ENCODE peak calls at places on chromosomes 16 and 17, in ten cellular contexts. C is left lung, E is fibroblast of lung, U is IMR-90, J is progenitor cell of endocrine pancreas, B is MM.1S, I is sigmoid colon, V is fibroblast of the aortic adventitia, F is AG04450, G is BJ. N is an unnamed sample.

GRCh38 chr16:15928261-15929104 is 20.9 kb upstream of the ABCC1 start:
- DNase-seq in C (no peak), E (no peak), U (no peak), J (no peak), B (no peak), I (peak), V (no peak), F (no peak), G (no peak), N (no peak)

GRCh38 chr17:77025781-77026180 is 115.0 kb upstream of the SEC14L1 start:
- DNase-seq in C (no peak), E (no peak), U (no peak), J (no peak), B (no peak), I (no peak), V (no peak), F (no peak), G (no peak), N (no peak)

GRCh38 chr16:88762941-88763340 is 22.1 kb downstream of the PIEZO1 start:
- DNase-seq in C (no peak), E (no peak), U (no peak), J (no peak), B (no peak), I (no peak), V (no peak), F (no peak), G (no peak), N (no peak)

GRCh38 chr17:19756551-19756950 is 8.5 kb upstream of the ALDH3A1 start:
- DNase-seq in C (no peak), E (no peak), U (no peak), J (no peak), B (no peak), I (no peak), V (no peak), F (no peak), G (no peak), N (no peak)

GRCh38 chr17:12729086-12729485 is 60.2 kb upstream of the ARHGAP44 start:
- DNase-seq in C (no peak), E (no peak), U (no peak), J (no peak), B (no peak), I (no peak), V (no peak), F (no peak), G (no peak), N (no peak)

GRCh38 chr17:67244621-67245072 is 349 bp downstream of the HELZ start:
- DNase-seq in C (peak), E (no peak), U (no peak), J (no peak), B (no peak), I (no peak), V (no peak), F (no peak), G (no peak), N (no peak)

GRCh38 chr16:23131436-23131835 is 17.8 kb downstream of the USP31 start:
- DNase-seq in C (no peak), E (no peak), U (no peak), J (no peak), B (no peak), I (no peak), V (no peak), F (no peak), G (no peak), N (no peak)

GRCh38 chr17:496761-497586 is 144.4 kb upstream of the RPH3AL start:
- DNase-seq in C (no peak), E (no peak), U (peak), J (no peak), B (peak), I (no peak), V (no peak), F (no peak), G (no peak), N (peak)

DNA sequence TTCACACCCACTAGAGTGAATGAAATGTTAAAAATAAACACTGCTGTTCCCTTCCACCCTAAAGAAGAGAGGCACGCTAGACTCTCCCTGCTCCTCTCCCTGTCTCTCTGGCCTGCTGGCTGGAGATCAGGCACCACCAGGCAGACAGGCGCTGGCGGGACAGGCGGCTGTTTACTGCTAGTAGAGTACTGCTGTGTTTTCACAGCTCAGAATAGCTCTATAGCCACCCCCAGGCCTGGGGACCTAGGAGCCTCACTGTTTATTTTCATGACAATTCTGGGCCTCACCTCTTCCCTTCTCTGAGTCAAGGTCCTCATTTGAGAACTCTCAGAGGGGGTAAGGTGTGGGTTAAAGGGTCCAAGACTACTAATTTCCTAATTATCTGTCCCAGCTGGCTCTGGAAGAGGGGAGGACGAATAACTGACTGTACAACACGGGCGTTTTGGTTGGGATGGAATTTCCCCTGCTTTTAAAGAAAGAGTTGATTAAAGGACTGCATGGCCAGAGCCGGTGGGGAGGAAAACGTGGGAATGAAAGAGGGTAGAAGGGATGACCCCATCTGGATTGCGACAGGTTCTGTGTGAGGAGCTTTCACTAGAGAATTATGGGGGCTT is 9.0 kb upstream of the G6PC1 start:
- DNase-seq in C (peak), E (peak), U (peak), J (no peak), B (no peak), I (peak), V (no peak), F (peak), G (no peak), N (no peak)
- TF ChIP-seq CTCF in C (no peak), E (no peak), U (no peak), J (no peak), B (no peak), I (no peak), V (no peak), F (no peak), G (no peak), N (no peak)

DNA sequence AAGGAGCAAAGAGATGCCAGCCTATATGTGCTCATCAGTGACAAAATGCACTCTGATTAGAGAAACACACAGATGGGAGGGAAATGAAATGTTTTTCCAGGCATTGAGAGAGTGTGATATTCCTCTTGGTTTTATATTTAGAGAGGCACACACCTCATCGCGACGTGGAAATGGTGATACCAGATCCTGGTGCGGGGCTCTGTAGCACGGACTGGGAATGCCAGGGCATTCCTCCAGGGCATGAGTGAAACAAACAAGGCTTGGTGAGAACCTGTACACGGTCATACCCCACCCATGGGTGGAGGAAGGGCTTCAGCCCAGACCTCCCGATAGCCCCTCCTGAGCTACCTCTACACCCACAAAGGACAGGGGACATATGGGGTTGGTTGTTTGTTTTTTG is 280.2 kb downstream of the C16orf95 start:
- DNase-seq in C (no peak), E (no peak), U (no peak), J (no peak), B (no peak), I (peak), V (no peak), F (no peak), G (no peak), N (no peak)
- TF ChIP-seq CTCF in C (no peak), E (no peak), U (no peak), J (no peak), B (no peak), I (no peak), V (no peak), F (no peak), G (no peak), N (no peak)

GRCh38 chr17:41632482-41633105 is 8.2 kb upstream of the KRT17 start:
- DNase-seq in C (no peak), E (no peak), U (no peak), J (no peak), B (no peak), I (no peak), V (no peak), F (no peak), G (no peak), N (no peak)

GRCh38 chr17:41629826-41630670 is 5.7 kb upstream of the KRT17 start:
- DNase-seq in C (no peak), E (no peak), U (no peak), J (no peak), B (no peak), I (no peak), V (no peak), F (no peak), G (no peak), N (no peak)

GRCh38 chr17:41629316-41629715 is 4.9 kb upstream of the KRT17 start:
- DNase-seq in C (no peak), E (no peak), U (no peak), J (no peak), B (no peak), I (no peak), V (no peak), F (no peak), G (no peak), N (no peak)

GRCh38 chr17:41631890-41632269 is 7.5 kb upstream of the KRT17 start:
- DNase-seq in C (no peak), E (no peak), U (no peak), J (no peak), B (no peak), I (no peak), V (no peak), F (no peak), G (no peak), N (no peak)

DNA sequence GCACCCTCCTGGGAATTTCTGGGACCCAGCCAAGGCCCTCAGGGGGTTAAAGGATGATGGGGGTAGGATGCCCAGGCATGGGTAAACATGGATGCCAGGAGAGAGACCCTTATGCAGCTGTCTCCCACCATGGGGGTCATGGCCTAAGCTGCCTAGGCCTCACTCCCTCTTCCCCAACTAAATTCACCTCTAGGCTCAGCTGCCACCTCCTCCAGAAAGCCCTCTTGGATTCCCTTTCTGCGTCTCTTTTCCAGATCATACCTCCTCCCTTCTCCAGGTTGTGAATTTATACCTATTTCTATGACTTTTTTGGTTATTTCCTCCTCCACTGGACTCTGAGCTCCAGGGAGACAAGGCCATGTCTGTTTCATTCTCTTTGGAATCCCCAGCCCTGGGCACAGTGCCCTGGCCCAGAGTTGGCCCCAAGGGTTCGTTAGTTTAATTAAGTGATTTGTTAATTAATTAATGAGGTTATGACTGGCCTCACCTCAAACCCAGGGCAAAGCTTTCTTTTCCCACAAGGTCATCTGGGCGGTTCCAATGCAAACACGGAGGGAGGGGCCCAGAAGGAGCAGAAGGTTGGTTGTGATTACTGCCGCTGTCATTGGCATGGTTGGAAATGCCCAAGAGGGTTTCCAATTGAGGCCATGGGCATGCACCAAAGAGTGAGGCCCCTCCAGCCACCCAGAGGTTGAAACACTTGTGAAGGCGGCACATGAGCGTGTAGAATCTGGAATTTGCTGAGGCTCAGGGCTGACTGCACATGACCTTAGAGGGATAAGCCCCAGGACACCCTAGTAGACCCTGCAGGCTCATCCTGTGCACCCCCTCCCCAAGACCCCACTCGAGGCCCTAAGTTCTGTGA is 6.9 kb upstream of the KRT17 start:
- DNase-seq in C (no peak), E (no peak), U (no peak), J (no peak), B (no peak), I (no peak), V (no peak), F (no peak), G (no peak), N (no peak)
- TF ChIP-seq CTCF in C (no peak), E (no peak), U (no peak), J (no peak), B (no peak), I (no peak), V (no peak), F (no peak), G (no peak), N (no peak)

DNA sequence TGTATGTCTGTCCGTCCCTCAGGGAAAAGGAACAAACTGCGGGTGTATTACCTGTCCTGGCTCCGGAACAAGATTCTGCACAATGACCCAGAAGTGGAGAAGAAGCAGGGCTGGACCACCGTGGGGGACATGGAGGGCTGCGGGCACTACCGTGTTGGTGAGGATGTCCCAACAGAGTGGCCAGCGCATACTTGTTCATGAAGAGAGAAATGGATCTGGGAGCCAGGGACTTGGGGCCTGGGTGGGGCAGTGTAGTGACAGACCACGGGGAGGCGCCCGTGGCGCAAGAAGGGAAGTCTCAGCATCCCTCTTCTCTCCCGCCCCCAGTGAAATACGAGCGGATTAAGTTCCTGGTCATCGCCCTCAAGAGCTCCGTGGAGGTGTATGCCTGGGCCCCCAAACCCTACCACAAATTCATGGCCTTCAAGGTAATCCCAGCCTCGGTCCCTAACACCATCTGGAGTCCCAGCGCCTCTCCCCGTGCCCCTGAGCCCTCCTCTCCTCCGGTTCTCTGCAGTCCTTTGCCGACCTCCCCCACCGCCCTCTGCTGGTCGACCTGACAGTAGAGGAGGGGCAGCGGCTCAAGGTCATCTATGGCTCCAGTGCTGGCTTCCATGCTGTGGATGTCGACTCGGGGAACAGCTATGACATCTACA is 3.5 kb upstream of the C17orf107 start:
- DNase-seq in C (no peak), E (no peak), U (no peak), J (no peak), B (no peak), I (no peak), V (no peak), F (no peak), G (no peak), N (no peak)
- TF ChIP-seq CTCF in C (no peak), E (no peak), U (peak), J (peak), B (no peak), I (no peak), V (no peak), F (peak), G (peak), N (no peak)

GRCh38 chr16:28231763-28232162 is 20.0 kb upstream of the XPO6 start:
- DNase-seq in C (no peak), E (no peak), U (no peak), J (no peak), B (no peak), I (no peak), V (no peak), F (no peak), G (no peak), N (no peak)
- TF ChIP-seq CTCF in C (no peak), E (no peak), U (no peak), J (no peak), B (no peak), I (no peak), V (no peak), F (no peak), G (no peak), N (no peak)

GRCh38 chr16:85759631-85760419 is 8.9 kb upstream of the C16orf74 start:
- DNase-seq in C (no peak), E (no peak), U (no peak), J (no peak), B (no peak), I (no peak), V (no peak), F (no peak), G (no peak), N (peak)
- TF ChIP-seq CTCF in C (peak), E (peak), U (peak), J (peak), B (peak), I (peak), V (peak), F (peak), G (peak), N (peak)

DNA sequence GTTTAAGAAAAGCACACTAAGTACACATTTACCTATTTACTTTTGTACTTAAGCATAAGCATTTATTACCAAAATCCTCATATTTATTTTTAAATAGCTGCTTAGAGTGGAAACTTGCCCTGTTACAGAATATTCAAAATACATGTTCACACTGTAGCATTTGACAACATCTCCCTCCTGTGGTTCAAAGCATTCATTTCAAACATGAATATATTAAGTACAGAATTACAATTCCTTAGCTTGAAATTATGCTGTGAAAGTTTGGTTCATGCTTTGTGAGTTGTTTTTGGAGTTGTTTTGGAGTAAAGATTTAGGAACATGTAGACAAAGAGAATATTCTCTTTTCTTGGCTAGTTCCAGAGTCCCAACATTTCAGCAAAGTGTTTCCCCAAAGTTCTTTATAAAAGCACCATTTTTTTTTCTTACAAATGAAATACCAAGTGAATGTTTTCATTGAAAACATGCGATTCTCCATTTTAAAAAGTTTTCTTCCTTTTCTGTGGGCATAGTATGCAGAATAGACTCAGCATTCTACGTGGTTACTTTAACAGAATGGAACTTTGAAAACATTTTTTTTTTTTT is 33.2 kb downstream of the TUBD1 start:
- DNase-seq in C (no peak), E (peak), U (peak), J (no peak), B (peak), I (peak), V (peak), F (no peak), G (no peak), N (peak)
- TF ChIP-seq CTCF in C (peak), E (peak), U (peak), J (peak), B (peak), I (peak), V (peak), F (peak), G (peak), N (peak)

DNA sequence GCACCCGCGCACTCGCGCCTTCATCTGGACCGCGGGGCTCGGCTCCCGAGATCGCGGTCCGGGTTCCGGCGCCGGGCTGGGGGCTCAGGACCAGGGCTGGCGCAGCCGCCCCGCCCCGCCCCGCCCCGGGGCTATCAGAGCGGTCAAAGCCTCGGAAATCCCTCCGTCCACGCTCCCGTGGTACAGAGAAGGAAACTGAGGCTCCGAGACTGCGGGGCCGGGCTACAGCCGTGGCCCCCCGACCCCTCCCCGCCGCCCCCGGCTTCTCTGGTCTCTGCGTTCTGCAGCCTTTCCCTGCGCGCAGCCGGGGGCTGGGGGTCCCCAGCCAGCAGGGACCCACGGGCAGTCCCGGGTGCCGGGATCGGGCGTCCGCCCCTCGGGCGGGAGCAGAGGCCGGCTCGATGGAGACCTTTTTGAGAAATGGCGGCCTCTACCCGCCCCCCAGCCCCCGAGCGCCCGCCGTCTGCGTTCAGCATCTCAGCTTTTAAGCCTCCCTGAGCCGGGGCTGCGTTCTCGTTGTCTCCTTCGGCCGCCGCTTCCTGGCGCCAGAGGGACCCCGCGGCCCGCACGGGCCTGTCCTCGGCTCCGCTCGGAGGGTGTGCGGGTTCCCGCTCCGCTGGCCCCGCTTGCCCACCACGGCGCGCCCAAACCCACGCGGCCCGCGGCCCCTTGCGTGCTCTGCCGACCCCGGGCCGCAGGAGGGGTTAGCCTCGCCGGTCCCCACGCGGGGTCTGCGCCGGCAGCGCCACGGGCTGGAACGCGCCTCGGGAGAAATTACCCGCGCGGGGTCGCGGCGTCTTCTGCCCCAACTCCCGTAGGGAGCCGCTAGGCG is 1.5 kb upstream of the NPTX1 start:
- DNase-seq in C (no peak), E (peak), U (peak), J (peak), B (no peak), I (peak), V (peak), F (no peak), G (no peak), N (peak)
- TF ChIP-seq CTCF in C (peak), E (peak), U (peak), J (peak), B (no peak), I (peak), V (peak), F (peak), G (peak), N (peak)